ENCODE peak calls at places on chromosome 1, in six cellular contexts. P, K, W, Q, O and Y are unnamed samples.

GRCh38 chr1:232271991-232272589 is 357.8 kb downstream of the SIPA1L2 start:
- DNase-seq in W (no peak), O (no peak), P (peak), Q (no peak), K (no peak), Y (no peak)

GRCh38 chr1:224704409-224704735 is 88.3 kb downstream of the CNIH3 start:
- DNase-seq in P (no peak), O (no peak), Q (no peak), K (no peak), W (no peak), Y (no peak)

GRCh38 chr1:30472526-30472925 is 250.9 kb downstream of the MATN1 start:
- DNase-seq in O (no peak), W (no peak), P (no peak), K (peak), Q (no peak), Y (no peak)

GRCh38 chr1:98391175-98391574 is 270.3 kb upstream of the SNX7 start:
- DNase-seq in Q (no peak), K (no peak), O (no peak), W (no peak), P (no peak), Y (no peak)

GRCh38 chr1:69787151-69787550 is 219.4 kb downstream of the LRRC7 start:
- DNase-seq in K (no peak), Q (no peak), W (no peak), O (peak), P (no peak), Y (no peak)

GRCh38 chr1:101394041-101394440 is 157.2 kb downstream of the S1PR1 start:
- DNase-seq in Q (no peak), P (no peak), K (no peak), W (no peak), O (no peak), Y (no peak)

GRCh38 chr1:60936943-60937342 is 145.4 kb upstream of the NFIA start:
- DNase-seq in Q (no peak), K (no peak), O (no peak), P (no peak), W (no peak), Y (no peak)

GRCh38 chr1:155976062-155976912 is 2.1 kb downstream of the ARHGEF2 start:
- DNase-seq in W (peak), P (peak), Q (no peak), O (peak), K (peak), Y (no peak)

GRCh38 chr1:36699113-36699512 is 216.4 kb upstream of the CSF3R start:
- DNase-seq in Q (no peak), O (no peak), K (no peak), P (no peak), W (no peak), Y (no peak)

GRCh38 chr1:195325181-195325580 is 1283.1 kb downstream of the KCNT2 start:
- DNase-seq in O (no peak), P (no peak), K (no peak), Q (no peak), W (no peak), Y (no peak)

GRCh38 chr1:29096255-29096896 is 27.3 kb downstream of the TMEM200B start:
- DNase-seq in O (no peak), K (no peak), Q (no peak), P (no peak), W (no peak), Y (no peak)

GRCh38 chr1:14921057-14921456 is 232.5 kb upstream of the TMEM51 start:
- DNase-seq in K (no peak), O (peak), Q (no peak), P (no peak), W (no peak), Y (no peak)

GRCh38 chr1:218433744-218434143 is 88.6 kb downstream of the TGFB2 start:
- DNase-seq in W (no peak), P (no peak), O (no peak), K (no peak), Q (no peak), Y (no peak)

GRCh38 chr1:101356604-101357443 is 120.0 kb downstream of the S1PR1 start:
- DNase-seq in Q (no peak), P (no peak), O (no peak), W (no peak), K (no peak), Y (no peak)

GRCh38 chr1:91537281-91538069 is 36.8 kb downstream of the CDC7 start:
- DNase-seq in O (no peak), P (no peak), W (no peak), Q (no peak), K (no peak), Y (no peak)

GRCh38 chr1:93740601-93741031 is 59.0 kb upstream of the BCAR3 start:
- DNase-seq in Q (no peak), O (no peak), K (no peak), P (peak), W (no peak), Y (no peak)

GRCh38 chr1:151993084-151993733 is 450 bp downstream of the S100A10 start:
- DNase-seq in K (peak), Q (no peak), P (peak), W (peak), O (peak), Y (peak)

GRCh38 chr1:153662269-153662668 is 3.8 kb downstream of the SNAPIN start:
- DNase-seq in P (no peak), O (no peak), W (no peak), Q (no peak), K (no peak), Y (no peak)

GRCh38 chr1:201169203-201169602 is 14.9 kb upstream of the TMEM9 start:
- DNase-seq in K (no peak), O (no peak), Q (no peak), W (no peak), P (no peak), Y (no peak)

GRCh38 chr1:92923664-92924063 is 37.6 kb downstream of the DIPK1A start:
- DNase-seq in O (no peak), Q (no peak), P (no peak), K (no peak), W (no peak), Y (no peak)

GRCh38 chr1:17307946-17308345 is at the start of gene PADI4:
- DNase-seq in Q (no peak), K (no peak), P (no peak), W (no peak), O (no peak), Y (no peak)

GRCh38 chr1:121558514-121558913 is 373.7 kb downstream of the SRGAP2C start:
- DNase-seq in W (no peak), P (no peak), O (no peak), Q (peak), K (no peak), Y (no peak)

GRCh38 chr1:170959385-170959784 is 24.1 kb downstream of the MROH9 start:
- DNase-seq in O (no peak), Q (peak), W (no peak), P (no peak), K (no peak), Y (no peak)

GRCh38 chr1:221725683-221726330 is 16.1 kb downstream of the DUSP10 start:
- DNase-seq in Q (no peak), W (no peak), O (no peak), P (no peak), K (no peak), Y (no peak)

GRCh38 chr1:72060466-72060865 is 221.9 kb downstream of the NEGR1 start:
- DNase-seq in K (no peak), P (no peak), W (no peak), O (no peak), Q (no peak), Y (no peak)

GRCh38 chr1:31818204-31818603 is 2.4 kb upstream of the SPOCD1 start:
- DNase-seq in O (no peak), K (no peak), Q (no peak), W (no peak), P (no peak), Y (no peak)

GRCh38 chr1:31814631-31815306 is 1.1 kb downstream of the SPOCD1 start:
- DNase-seq in W (no peak), P (no peak), K (no peak), O (peak), Q (no peak), Y (no peak)

GRCh38 chr1:31815307-31815645 is 546 bp downstream of the SPOCD1 start:
- DNase-seq in W (no peak), Q (no peak), O (peak), P (no peak), K (no peak), Y (no peak)

GRCh38 chr1:31814041-31814511 is 1.7 kb downstream of the SPOCD1 start:
- DNase-seq in W (no peak), O (no peak), K (no peak), Q (no peak), P (no peak), Y (no peak)

DNA sequence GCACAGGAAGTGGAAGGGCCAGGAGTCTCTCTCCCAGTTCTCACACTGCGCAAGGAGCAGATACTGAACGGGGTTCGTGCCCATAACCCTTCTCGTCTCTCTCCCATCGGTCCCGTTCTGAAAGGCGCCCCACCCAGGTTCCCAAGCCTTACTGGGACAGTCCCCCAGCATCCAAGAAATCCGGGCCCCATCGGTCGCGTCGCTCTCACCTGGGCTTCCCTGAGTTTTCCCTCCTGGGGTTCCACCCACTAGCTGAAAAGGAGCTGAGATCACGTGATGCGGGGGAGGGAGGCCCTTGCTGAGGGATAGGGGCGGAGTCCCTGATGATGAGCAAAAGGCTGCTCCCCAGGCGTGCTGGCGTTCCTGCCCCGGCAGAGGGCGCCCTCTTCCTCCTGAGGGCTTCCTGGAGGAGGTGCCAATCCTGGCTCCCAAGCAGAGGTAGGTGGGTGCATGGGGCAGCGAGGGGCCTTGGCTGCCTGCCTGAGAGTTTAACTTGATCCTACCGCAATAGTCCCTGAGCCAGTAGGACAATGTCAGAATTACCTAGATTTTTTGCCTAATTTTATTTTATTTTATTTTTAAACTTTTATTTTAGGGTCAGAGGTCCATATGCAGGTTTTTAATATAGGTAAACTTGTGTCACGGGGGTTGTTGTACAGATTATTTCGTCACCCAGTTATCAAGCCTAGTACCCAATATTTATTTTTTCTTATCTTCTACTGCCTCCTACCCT is at the start of gene SPOCD1:
- DNase-seq in O (peak), Q (peak), W (peak), P (peak), K (peak), Y (peak)
- TF ChIP-seq CTCF in O (peak), Q (peak), W (peak), P (peak), K (peak), Y (peak)

GRCh38 chr1:215682232-215682631 is 115.1 kb downstream of the KCTD3 start:
- DNase-seq in P (no peak), O (no peak), Q (no peak), K (no peak), W (peak), Y (no peak)

GRCh38 chr1:215673943-215674342 is 106.8 kb downstream of the KCTD3 start:
- DNase-seq in W (no peak), O (no peak), Q (no peak), K (no peak), P (no peak), Y (no peak)

GRCh38 chr1:215679231-215679630 is 112.1 kb downstream of the KCTD3 start:
- DNase-seq in K (no peak), P (no peak), Q (no peak), O (no peak), W (no peak), Y (no peak)

GRCh38 chr1:215672482-215672881 is 105.4 kb downstream of the KCTD3 start:
- DNase-seq in O (no peak), W (no peak), Q (no peak), P (no peak), K (no peak), Y (no peak)

GRCh38 chr1:215677112-215677511 is 110.0 kb downstream of the KCTD3 start:
- DNase-seq in P (no peak), K (no peak), O (no peak), Q (no peak), W (no peak), Y (no peak)
- TF ChIP-seq CTCF in P (no peak), K (no peak), O (peak), Q (no peak), W (no peak), Y (no peak)

GRCh38 chr1:230119340-230119739 is 52.3 kb downstream of the GALNT2 start:
- DNase-seq in O (no peak), W (no peak), Q (no peak), P (no peak), K (no peak), Y (no peak)

GRCh38 chr1:230121950-230122349 is 54.9 kb downstream of the GALNT2 start:
- DNase-seq in Q (no peak), O (no peak), P (no peak), K (no peak), W (no peak), Y (no peak)

GRCh38 chr1:230122361-230123279 is 55.6 kb downstream of the GALNT2 start:
- DNase-seq in P (no peak), K (no peak), W (no peak), O (no peak), Q (peak), Y (no peak)

GRCh38 chr1:230120949-230121381 is 53.9 kb downstream of the GALNT2 start:
- DNase-seq in O (peak), P (peak), W (peak), K (no peak), Q (no peak), Y (peak)

DNA sequence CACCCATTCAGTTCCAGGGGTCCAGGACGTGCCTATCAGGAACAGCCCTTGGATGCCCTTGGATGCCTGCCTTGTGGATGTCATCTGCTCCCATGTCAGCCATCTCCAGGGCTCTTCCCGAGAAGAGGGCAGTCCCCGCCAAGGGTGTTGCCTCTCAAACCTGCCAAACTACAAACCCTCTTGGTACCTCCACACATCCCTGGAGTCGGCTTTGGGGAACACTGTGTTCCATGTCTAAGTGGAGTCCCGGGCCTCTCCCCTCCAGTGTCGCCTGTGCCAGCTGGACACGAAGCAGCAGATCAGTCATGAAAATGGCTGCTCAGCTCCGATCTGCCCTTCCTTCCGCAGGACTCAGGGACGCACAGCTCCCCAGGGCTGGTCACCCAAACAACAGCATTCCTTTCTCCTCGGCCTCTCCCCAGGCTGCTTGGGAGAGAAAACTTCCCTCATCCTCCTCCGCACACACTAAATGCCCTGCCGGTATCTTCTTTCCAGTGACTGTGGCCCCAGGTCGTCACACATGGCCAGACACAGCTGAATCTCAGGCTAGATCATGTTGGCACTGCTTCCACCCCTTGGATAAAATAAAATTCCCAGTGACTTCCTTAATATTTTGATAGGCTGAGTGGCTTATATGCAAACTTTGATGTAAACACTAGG is 53.4 kb downstream of the GALNT2 start:
- DNase-seq in Q (no peak), P (no peak), K (peak), O (no peak), W (no peak), Y (no peak)
- TF ChIP-seq CTCF in Q (no peak), P (no peak), K (no peak), O (no peak), W (no peak), Y (no peak)

GRCh38 chr1:230067871-230068814 is 1.1 kb downstream of the GALNT2 start:
- DNase-seq in O (peak), P (peak), Q (no peak), K (peak), W (peak), Y (peak)
- TF ChIP-seq CTCF in O (peak), P (no peak), Q (peak), K (no peak), W (no peak), Y (no peak)

DNA sequence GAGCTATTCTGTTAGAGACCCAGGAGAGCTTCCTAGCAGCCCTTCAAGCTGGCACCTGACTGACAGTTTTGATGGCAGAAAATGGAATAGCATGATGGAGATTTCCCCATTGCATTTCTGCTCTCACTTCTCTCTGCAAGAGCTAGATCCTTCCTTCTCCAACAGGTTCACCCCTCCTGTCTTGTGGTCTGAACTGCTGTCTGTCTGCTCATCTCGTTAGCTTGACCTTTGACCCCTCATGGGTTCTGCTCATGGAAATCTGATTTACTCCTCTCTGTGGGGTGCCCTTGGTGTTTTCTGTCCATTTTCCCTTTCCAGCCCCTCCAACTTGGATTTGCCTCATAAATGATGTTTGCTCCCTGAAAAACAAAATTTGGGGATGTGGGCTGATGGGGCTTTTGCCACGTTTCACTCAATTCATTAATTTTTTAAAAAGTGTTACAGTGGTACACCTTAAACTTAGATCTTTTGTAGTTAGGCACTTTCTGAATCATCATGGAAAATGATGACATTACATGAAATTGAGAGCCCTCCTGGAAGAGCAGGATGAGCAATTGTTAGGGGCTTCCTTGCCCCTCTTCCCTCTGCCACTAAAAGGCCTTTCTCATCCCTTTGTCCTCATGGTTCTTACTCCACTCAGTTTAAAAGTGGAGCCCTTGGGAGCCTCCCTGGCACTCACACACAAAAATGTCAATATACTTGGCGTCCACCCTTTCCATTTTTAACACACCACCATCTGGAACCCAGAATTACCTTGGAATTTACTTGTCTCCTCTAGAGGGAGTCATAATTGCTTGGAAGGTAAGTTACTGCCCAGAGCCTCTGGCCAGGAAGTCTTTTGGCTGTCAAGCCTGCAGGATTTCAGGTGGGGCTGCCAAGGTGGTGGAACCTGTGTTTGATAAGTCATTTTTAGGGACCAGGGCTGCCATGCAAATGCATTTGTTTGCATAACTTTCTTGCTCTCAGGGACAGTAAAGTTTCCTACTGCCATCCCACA is 31.9 kb upstream of the IL19 start:
- DNase-seq in O (peak), W (peak), K (no peak), P (no peak), Q (no peak), Y (no peak)
- TF ChIP-seq CTCF in O (peak), W (peak), K (no peak), P (peak), Q (peak), Y (peak)

GRCh38 chr1:44020464-44020863 is 10.8 kb downstream of the SLC6A9 start:
- DNase-seq in O (no peak), Q (no peak), W (no peak), K (no peak), P (no peak), Y (no peak)

GRCh38 chr1:44024031-44024902 is 7.0 kb downstream of the SLC6A9 start:
- DNase-seq in O (no peak), K (peak), P (no peak), Q (no peak), W (no peak), Y (no peak)

GRCh38 chr1:44019398-44020044 is 11.7 kb downstream of the SLC6A9 start:
- DNase-seq in P (peak), O (no peak), W (no peak), Q (no peak), K (no peak), Y (no peak)

GRCh38 chr1:44021156-44021555 is 10.1 kb downstream of the SLC6A9 start:
- DNase-seq in Q (no peak), O (no peak), W (no peak), P (no peak), K (peak), Y (no peak)

DNA sequence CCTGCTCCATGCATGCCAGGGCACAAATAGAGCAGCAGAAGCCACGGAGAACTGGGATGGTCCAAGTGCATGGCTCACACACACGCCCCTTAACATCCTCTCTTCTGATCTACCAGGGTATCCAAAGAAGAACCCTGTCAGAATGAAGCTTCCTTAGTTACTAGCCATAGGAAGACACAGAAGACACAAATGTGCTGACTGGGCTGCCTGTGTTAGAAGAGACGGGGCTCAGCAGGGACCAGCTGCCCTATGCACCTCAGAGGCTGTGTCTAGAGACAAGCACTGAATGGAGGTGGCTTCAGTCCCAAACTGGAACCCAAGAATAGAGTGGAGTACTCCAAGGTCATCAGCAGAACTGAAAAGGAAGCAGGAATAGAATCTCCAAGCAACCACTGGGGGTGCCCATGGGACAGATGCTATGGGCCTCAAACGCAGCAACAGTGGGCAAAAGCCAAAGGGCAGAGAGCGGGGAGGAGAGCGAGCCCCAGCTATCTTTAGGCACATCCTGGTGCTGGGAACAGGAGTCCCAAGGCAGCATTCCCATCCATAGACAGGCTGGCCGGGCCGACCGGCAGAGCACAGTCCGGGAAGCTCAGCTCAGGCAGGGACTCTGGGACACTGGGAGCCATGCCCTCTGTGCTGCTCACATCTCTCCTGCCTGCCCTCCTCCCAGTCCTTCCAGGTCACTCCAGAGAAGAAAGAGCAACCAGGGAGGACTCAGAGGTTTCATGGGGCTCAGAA is 9.5 kb downstream of the SLC6A9 start:
- DNase-seq in O (no peak), W (no peak), P (no peak), K (no peak), Q (no peak), Y (no peak)
- TF ChIP-seq CTCF in O (peak), W (no peak), P (no peak), K (peak), Q (no peak), Y (no peak)